ENCODE peak calls at places on chromosomes 4 and X, in six cellular contexts. One of them, this sample, is unnamed.

GRCh38 chr4:55132775-55133174 is 7.4 kb upstream of the KDR start:
- DNase-seq in H9: peak; percentile 76
- DNase-seq in fibroblast of lung: no peak
- DNase-seq in breast epithelium: no peak
- DNase-seq in PC-3: no peak
- DNase-seq in endothelial cell of umbilical vein: no peak
- DNase-seq in this sample: no peak

GRCh38 chr4:83582289-83582756 is 46.4 kb downstream of the GPAT3 start:
- DNase-seq in H9: no peak
- DNase-seq in fibroblast of lung: peak; percentile 11
- DNase-seq in breast epithelium: peak; percentile 19
- DNase-seq in PC-3: peak; percentile 73
- DNase-seq in endothelial cell of umbilical vein: peak; percentile 69
- DNase-seq in this sample: no peak

GRCh38 chrX:43349363-43349762 is 306.7 kb upstream of the MAOA start:
- DNase-seq in H9: peak; percentile 76
- DNase-seq in fibroblast of lung: no peak
- DNase-seq in breast epithelium: no peak
- DNase-seq in PC-3: peak; percentile 55
- DNase-seq in endothelial cell of umbilical vein: peak; percentile 30
- DNase-seq in this sample: no peak

GRCh38 chr4:1496116-1496642 is 89.9 kb upstream of the NKX1-1 start:
- DNase-seq in H9: no peak
- DNase-seq in fibroblast of lung: no peak
- DNase-seq in breast epithelium: no peak
- DNase-seq in PC-3: no peak
- DNase-seq in endothelial cell of umbilical vein: no peak
- DNase-seq in this sample: no peak

GRCh38 chrX:130575831-130576404 is 174.1 kb downstream of the RBMX2 start:
- DNase-seq in H9: peak; percentile 38
- DNase-seq in fibroblast of lung: peak; percentile 27
- DNase-seq in breast epithelium: no peak
- DNase-seq in PC-3: peak; percentile 56
- DNase-seq in endothelial cell of umbilical vein: peak; percentile 35
- DNase-seq in this sample: peak; percentile 9

GRCh38 chr4:41887821-41888699 is 47.2 kb upstream of the TMEM33 start:
- DNase-seq in H9: no peak
- DNase-seq in fibroblast of lung: peak; percentile 21
- DNase-seq in breast epithelium: no peak
- DNase-seq in PC-3: peak; percentile 62
- DNase-seq in endothelial cell of umbilical vein: peak; percentile 55
- DNase-seq in this sample: peak; percentile 61

GRCh38 chr4:86942185-86942666 is 7.4 kb downstream of the AFF1 start:
- DNase-seq in H9: no peak
- DNase-seq in fibroblast of lung: peak; percentile 73
- DNase-seq in breast epithelium: no peak
- DNase-seq in PC-3: peak; percentile 54
- DNase-seq in endothelial cell of umbilical vein: peak; percentile 71
- DNase-seq in this sample: peak; percentile 58

GRCh38 chr4:103067841-103068547 is 8.6 kb downstream of the SLC9B2 start:
- DNase-seq in H9: no peak
- DNase-seq in fibroblast of lung: peak; percentile 8
- DNase-seq in breast epithelium: no peak
- DNase-seq in PC-3: peak; percentile 62
- DNase-seq in endothelial cell of umbilical vein: no peak
- DNase-seq in this sample: peak; percentile 47

GRCh38 chr4:182697094-182697493 is 220.1 kb downstream of the DCTD start:
- DNase-seq in H9: no peak
- DNase-seq in fibroblast of lung: no peak
- DNase-seq in breast epithelium: no peak
- DNase-seq in PC-3: no peak
- DNase-seq in endothelial cell of umbilical vein: no peak
- DNase-seq in this sample: no peak

GRCh38 chr4:94714761-94715160 is 43.0 kb upstream of the BMPR1B start:
- DNase-seq in H9: no peak
- DNase-seq in fibroblast of lung: peak; percentile 89
- DNase-seq in breast epithelium: no peak
- DNase-seq in PC-3: no peak
- DNase-seq in endothelial cell of umbilical vein: peak; percentile 52
- DNase-seq in this sample: peak; percentile 51

GRCh38 chrX:66046612-66047235 is 6.8 kb upstream of the VSIG4 start:
- DNase-seq in H9: no peak
- DNase-seq in fibroblast of lung: no peak
- DNase-seq in breast epithelium: no peak
- DNase-seq in PC-3: no peak
- DNase-seq in endothelial cell of umbilical vein: no peak
- DNase-seq in this sample: no peak

GRCh38 chr4:81664079-81664478 is 192.4 kb upstream of the RASGEF1B start:
- DNase-seq in H9: no peak
- DNase-seq in fibroblast of lung: no peak
- DNase-seq in breast epithelium: no peak
- DNase-seq in PC-3: peak; percentile 25
- DNase-seq in endothelial cell of umbilical vein: no peak
- DNase-seq in this sample: no peak

GRCh38 chr4:81030617-81031388 is at the start of gene BMP3:
- DNase-seq in H9: peak; percentile 38
- DNase-seq in fibroblast of lung: peak; percentile 35
- DNase-seq in breast epithelium: no peak
- DNase-seq in PC-3: peak; percentile 54
- DNase-seq in endothelial cell of umbilical vein: no peak
- DNase-seq in this sample: peak; percentile 72

GRCh38 chr4:12389604-12390003 is 960.9 kb upstream of the HS3ST1 start:
- DNase-seq in H9: no peak
- DNase-seq in fibroblast of lung: no peak
- DNase-seq in breast epithelium: no peak
- DNase-seq in PC-3: no peak
- DNase-seq in endothelial cell of umbilical vein: no peak
- DNase-seq in this sample: no peak

GRCh38 chrX:45710081-45710801 is 509.6 kb upstream of the DIPK2B start:
- DNase-seq in H9: no peak
- DNase-seq in fibroblast of lung: peak; percentile 99
- DNase-seq in breast epithelium: no peak
- DNase-seq in PC-3: peak; percentile 96
- DNase-seq in endothelial cell of umbilical vein: peak; percentile 76
- DNase-seq in this sample: peak; percentile 84

GRCh38 chr4:76850010-76850441 is 47.9 kb downstream of the SOWAHB start:
- DNase-seq in H9: no peak
- DNase-seq in fibroblast of lung: peak; percentile 98
- DNase-seq in breast epithelium: peak; percentile 27
- DNase-seq in PC-3: peak; percentile 97
- DNase-seq in endothelial cell of umbilical vein: peak; percentile 76
- DNase-seq in this sample: peak; percentile 35

GRCh38 chr4:6549890-6550620 is 24.9 kb upstream of the MAN2B2 start:
- DNase-seq in H9: no peak
- DNase-seq in fibroblast of lung: no peak
- DNase-seq in breast epithelium: no peak
- DNase-seq in PC-3: no peak
- DNase-seq in endothelial cell of umbilical vein: no peak
- DNase-seq in this sample: no peak

GRCh38 chr4:110754726-110755125 is 131.8 kb upstream of the PITX2 start:
- DNase-seq in H9: no peak
- DNase-seq in fibroblast of lung: peak; percentile 21
- DNase-seq in breast epithelium: no peak
- DNase-seq in PC-3: no peak
- DNase-seq in endothelial cell of umbilical vein: no peak
- DNase-seq in this sample: no peak

GRCh38 chrX:30275498-30275897 is 28.6 kb downstream of the MAGEB1 start:
- DNase-seq in H9: no peak
- DNase-seq in fibroblast of lung: no peak
- DNase-seq in breast epithelium: no peak
- DNase-seq in PC-3: peak; percentile 43
- DNase-seq in endothelial cell of umbilical vein: peak; percentile 1
- DNase-seq in this sample: no peak

GRCh38 chr4:70801265-70801809 is 38.4 kb downstream of the GRSF1 start:
- DNase-seq in H9: no peak
- DNase-seq in fibroblast of lung: no peak
- DNase-seq in breast epithelium: no peak
- DNase-seq in PC-3: no peak
- DNase-seq in endothelial cell of umbilical vein: no peak
- DNase-seq in this sample: no peak

GRCh38 chr4:86670739-86671138 is 76.6 kb downstream of the PTPN13 start:
- DNase-seq in H9: no peak
- DNase-seq in fibroblast of lung: peak; percentile 80
- DNase-seq in breast epithelium: no peak
- DNase-seq in PC-3: peak; percentile 91
- DNase-seq in endothelial cell of umbilical vein: peak; percentile 9
- DNase-seq in this sample: peak; percentile 51

GRCh38 chrX:9899640-9900075 is 67.5 kb upstream of the CLDN34 start:
- DNase-seq in H9: no peak
- DNase-seq in fibroblast of lung: peak; percentile 92
- DNase-seq in breast epithelium: no peak
- DNase-seq in PC-3: no peak
- DNase-seq in endothelial cell of umbilical vein: peak; percentile 32
- DNase-seq in this sample: peak; percentile 72

GRCh38 chr4:74426101-74426500 is 18.8 kb upstream of the AREG start:
- DNase-seq in H9: no peak
- DNase-seq in fibroblast of lung: peak; percentile 36
- DNase-seq in breast epithelium: no peak
- DNase-seq in PC-3: no peak
- DNase-seq in endothelial cell of umbilical vein: no peak
- DNase-seq in this sample: no peak

GRCh38 chrX:44484607-44485146 is 58.0 kb downstream of the FUNDC1 start:
- DNase-seq in H9: no peak
- DNase-seq in fibroblast of lung: no peak
- DNase-seq in breast epithelium: no peak
- DNase-seq in PC-3: no peak
- DNase-seq in endothelial cell of umbilical vein: no peak
- DNase-seq in this sample: no peak

GRCh38 chr4:38753021-38753806 is 29.6 kb downstream of the TLR10 start:
- DNase-seq in H9: peak; percentile 97
- DNase-seq in fibroblast of lung: peak; percentile 100
- DNase-seq in breast epithelium: peak; percentile 79
- DNase-seq in PC-3: no peak
- DNase-seq in endothelial cell of umbilical vein: peak; percentile 34
- DNase-seq in this sample: peak; percentile 88

GRCh38 chrX:65750674-65751469 is 83.4 kb downstream of the MSN start:
- DNase-seq in H9: no peak
- DNase-seq in fibroblast of lung: no peak
- DNase-seq in breast epithelium: no peak
- DNase-seq in PC-3: no peak
- DNase-seq in endothelial cell of umbilical vein: no peak
- DNase-seq in this sample: no peak

GRCh38 chrX:47743504-47743903 is 84.5 kb upstream of the UXT start:
- DNase-seq in H9: no peak
- DNase-seq in fibroblast of lung: peak; percentile 26
- DNase-seq in breast epithelium: no peak
- DNase-seq in PC-3: no peak
- DNase-seq in endothelial cell of umbilical vein: no peak
- DNase-seq in this sample: peak; percentile 77

GRCh38 chr4:4960574-4960973 is 58.7 kb downstream of the CYTL1 start:
- DNase-seq in H9: no peak
- DNase-seq in fibroblast of lung: no peak
- DNase-seq in breast epithelium: no peak
- DNase-seq in PC-3: no peak
- DNase-seq in endothelial cell of umbilical vein: no peak
- DNase-seq in this sample: no peak
- H3K9me3 ChIP-seq in H9: peaks cover 15% of the 10 kb centered on the region
- H3K9me3 ChIP-seq in fibroblast of lung: no peaks in the 10 kb centered on the region
- H3K9me3 ChIP-seq in breast epithelium: peaks cover 19% of the 10 kb centered on the region
- H3K9me3 ChIP-seq in PC-3: peaks cover 10% of the 10 kb centered on the region
- H3K9me3 ChIP-seq in endothelial cell of umbilical vein: no peaks in the 10 kb centered on the region
- H3K9me3 ChIP-seq in this sample: peaks cover 4% of the 10 kb centered on the region

DNA sequence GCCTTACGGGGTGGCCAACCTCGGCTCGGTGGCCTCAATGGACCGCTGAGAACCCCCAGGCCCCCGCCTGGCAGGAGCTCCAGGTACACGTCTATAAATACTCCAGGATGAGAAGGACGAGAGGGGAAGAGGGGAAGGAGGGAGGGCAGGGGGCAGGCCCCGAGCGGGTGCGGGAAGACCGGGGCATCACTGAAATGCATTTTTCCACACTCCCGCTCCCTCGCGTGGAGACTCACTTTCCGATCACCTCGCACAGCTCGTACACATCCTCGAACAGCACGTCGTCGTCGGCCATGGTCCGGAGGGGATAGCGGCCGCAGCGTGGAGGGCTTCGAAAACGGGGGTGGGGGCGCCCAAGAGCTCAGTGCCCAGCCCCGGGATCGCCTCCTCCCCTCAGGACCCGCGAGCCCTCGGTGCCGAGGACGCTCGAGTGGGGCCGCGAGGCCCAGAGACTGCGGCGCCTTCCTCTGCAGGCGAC is 621 bp downstream of the CASK start:
- DNase-seq in H9: peak; percentile 42
- DNase-seq in fibroblast of lung: peak; percentile 12
- DNase-seq in breast epithelium: no peak
- DNase-seq in PC-3: peak; percentile 3
- DNase-seq in endothelial cell of umbilical vein: peak; percentile 26
- DNase-seq in this sample: peak; percentile 85
- TF ChIP-seq CTCF in H9: no peak
- TF ChIP-seq CTCF in fibroblast of lung: no peak
- TF ChIP-seq CTCF in breast epithelium: no peak
- TF ChIP-seq CTCF in PC-3: peak; percentile 18
- TF ChIP-seq CTCF in endothelial cell of umbilical vein: peak; percentile 19
- TF ChIP-seq CTCF in this sample: no peak

DNA sequence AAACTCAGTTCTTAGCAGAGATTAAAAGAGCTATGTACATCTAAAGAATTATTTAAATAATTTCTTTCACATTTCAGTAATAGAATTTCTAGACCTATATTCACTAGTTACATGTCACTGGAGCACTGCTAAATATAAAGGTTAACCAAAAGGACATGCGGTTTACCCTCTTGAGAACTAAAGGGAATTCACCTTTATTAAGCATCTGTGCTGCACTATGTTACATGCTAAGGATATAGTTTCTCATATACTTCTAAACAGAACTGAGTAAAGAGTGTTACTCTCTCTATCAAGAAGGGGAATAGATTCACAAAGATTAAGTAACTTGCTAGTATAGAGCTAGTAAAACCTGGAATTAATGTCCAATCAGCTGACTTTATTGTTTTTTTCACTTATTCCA is 7.6 kb downstream of the SPIN3 start:
- DNase-seq in H9: no peak
- DNase-seq in fibroblast of lung: no peak
- DNase-seq in breast epithelium: no peak
- DNase-seq in PC-3: no peak
- DNase-seq in endothelial cell of umbilical vein: no peak
- DNase-seq in this sample: no peak
- H3K9me3 ChIP-seq in H9: peaks cover 4% of the 10 kb centered on the region
- H3K9me3 ChIP-seq in fibroblast of lung: no peaks in the 10 kb centered on the region
- H3K9me3 ChIP-seq in breast epithelium: no peaks in the 10 kb centered on the region
- H3K9me3 ChIP-seq in PC-3: no peaks in the 10 kb centered on the region
- H3K9me3 ChIP-seq in endothelial cell of umbilical vein: no peaks in the 10 kb centered on the region
- H3K9me3 ChIP-seq in this sample: no peaks in the 10 kb centered on the region

DNA sequence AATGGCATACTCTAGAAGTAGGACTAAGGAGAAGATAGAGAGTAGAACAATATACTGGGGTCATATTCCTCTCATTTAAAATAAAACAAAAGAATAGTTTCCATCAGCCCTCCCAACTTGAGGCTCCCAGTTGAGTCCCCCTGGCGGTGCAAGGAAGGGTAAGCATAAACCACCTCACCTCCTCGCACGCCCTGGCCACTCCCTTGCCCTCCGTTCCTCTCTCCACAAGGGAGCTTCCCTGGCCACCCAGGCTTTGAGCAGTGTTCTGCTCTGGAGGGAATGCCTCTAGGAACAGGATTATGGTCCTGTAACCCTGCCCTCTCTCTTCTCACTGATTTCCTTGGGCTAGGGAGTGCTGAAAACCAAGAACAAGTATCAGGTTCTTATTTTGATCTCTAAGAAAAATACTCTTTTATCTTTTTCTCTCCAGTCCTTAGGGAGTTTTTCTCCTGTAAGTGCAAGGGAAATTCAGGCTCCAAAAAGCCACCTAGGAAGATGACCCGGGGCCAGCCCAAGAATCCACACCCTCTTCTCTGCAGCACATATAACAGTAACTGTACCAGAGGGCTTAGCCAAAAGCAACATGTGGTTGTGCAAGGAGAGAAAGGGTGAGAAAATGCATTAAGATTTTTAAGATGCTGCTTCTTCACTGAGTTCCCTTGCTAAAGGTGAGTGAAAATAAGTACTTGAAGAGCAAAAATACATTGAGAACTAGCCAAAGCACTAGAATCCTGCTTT is 69.9 kb downstream of the USP38 start:
- DNase-seq in H9: peak; percentile 76
- DNase-seq in fibroblast of lung: no peak
- DNase-seq in breast epithelium: no peak
- DNase-seq in PC-3: no peak
- DNase-seq in endothelial cell of umbilical vein: no peak
- DNase-seq in this sample: peak; percentile 50
- TF ChIP-seq CTCF in H9: peak; percentile 56
- TF ChIP-seq CTCF in fibroblast of lung: no peak
- TF ChIP-seq CTCF in breast epithelium: no peak
- TF ChIP-seq CTCF in PC-3: no peak
- TF ChIP-seq CTCF in endothelial cell of umbilical vein: no peak
- TF ChIP-seq CTCF in this sample: no peak